ENCODE peak calls at places on chromosome 13, in five cellular contexts. F is SK-N-SH, D is GM23338, W is lung, X is brain microvascular endothelial cell. B is an unnamed sample.

GRCh38 chr13:110301606-110302131 is 5.3 kb downstream of the COL4A1 start:
- DNase-seq in F (no peak), D (peak; percentile 24), W (no peak), X (peak; percentile 80), B (peak; percentile 68)

GRCh38 chr13:38897521-38897920 is 93.1 kb downstream of the STOML3 start:
- DNase-seq in F (no peak), D (no peak), W (no peak), X (no peak), B (no peak)

GRCh38 chr13:111298214-111298975 is 22.0 kb upstream of the TEX29 start:
- DNase-seq in F (no peak), D (no peak), W (no peak), X (no peak), B (no peak)

GRCh38 chr13:78298657-78299056 is 304.7 kb downstream of the POU4F1 start:
- DNase-seq in F (no peak), D (no peak), W (no peak), X (no peak), B (peak; percentile 17)

GRCh38 chr13:32829269-32829668 is 187.0 kb upstream of the KL start:
- DNase-seq in F (no peak), D (no peak), W (no peak), X (peak; percentile 11), B (peak; percentile 78)

GRCh38 chr13:86002921-86003488 is 203.8 kb upstream of the SLITRK6 start:
- DNase-seq in F (no peak), D (no peak), W (no peak), X (no peak), B (no peak)

GRCh38 chr13:46648166-46648607 is 95.2 kb downstream of the LRCH1 start:
- DNase-seq in F (no peak), D (peak; percentile 65), W (no peak), X (no peak), B (no peak)

GRCh38 chr13:34258646-34259386 is 440.9 kb downstream of the RFC3 start:
- DNase-seq in F (peak; percentile 65), D (no peak), W (no peak), X (peak; percentile 28), B (no peak)

GRCh38 chr13:35789335-35790166 is 313.1 kb upstream of the MAB21L1 start:
- DNase-seq in F (no peak), D (peak; percentile 53), W (no peak), X (peak; percentile 11), B (no peak)

GRCh38 chr13:109704771-109705628 is 81.4 kb downstream of the IRS2 start:
- DNase-seq in F (no peak), D (no peak), W (peak; percentile 67), X (no peak), B (no peak)

GRCh38 chr13:95267662-95268369 is 33.4 kb downstream of the ABCC4 start:
- DNase-seq in F (no peak), D (no peak), W (no peak), X (peak; percentile 93), B (peak; percentile 61)

GRCh38 chr13:75803175-75803611 is 167.1 kb downstream of the LMO7 start:
- DNase-seq in F (no peak), D (peak; percentile 85), W (no peak), X (no peak), B (no peak)

GRCh38 chr13:38582133-38582532 is 104.7 kb upstream of the FREM2 start:
- DNase-seq in F (peak; percentile 20), D (peak; percentile 72), W (no peak), X (peak; percentile 26), B (peak; percentile 37)

GRCh38 chr13:65540064-65540635 is 1690.0 kb downstream of the PCDH9 start:
- DNase-seq in F (no peak), D (no peak), W (no peak), X (no peak), B (no peak)

GRCh38 chr13:20127563-20128458 is 33.0 kb downstream of the GJA3 start:
- DNase-seq in F (peak; percentile 87), D (peak; percentile 68), W (peak; percentile 74), X (no peak), B (peak; percentile 41)

GRCh38 chr13:71874490-71874889 is 7.5 kb upstream of the DACH1 start:
- DNase-seq in F (no peak), D (no peak), W (no peak), X (no peak), B (no peak)

GRCh38 chr13:89153941-89154340 is 1482.8 kb downstream of the SLITRK5 start:
- DNase-seq in F (no peak), D (no peak), W (no peak), X (no peak), B (no peak)

GRCh38 chr13:22964245-22964966 is 216.4 kb upstream of the SGCG start:
- DNase-seq in F (no peak), D (no peak), W (no peak), X (no peak), B (no peak)

GRCh38 chr13:22961835-22962537 is 218.8 kb upstream of the SGCG start:
- DNase-seq in F (no peak), D (no peak), W (no peak), X (no peak), B (no peak)

GRCh38 chr13:22960827-22961226 is 220.0 kb upstream of the SGCG start:
- DNase-seq in F (no peak), D (no peak), W (no peak), X (no peak), B (no peak)
- TF ChIP-seq CTCF in F (no peak), D (no peak), W (no peak), X (no peak), B (no peak)

GRCh38 chr13:23701646-23702045 is 131.4 kb downstream of the TNFRSF19 start:
- DNase-seq in F (no peak), D (no peak), W (peak; percentile 45), X (peak; percentile 95), B (no peak)
- H3K27ac ChIP-seq in F (no peak overlapping the region), D (no peak overlapping the region), W (no peak overlapping the region), X (peak overlapping the region; percentile 64), B (no peak overlapping the region)

GRCh38 chr13:98142427-98143156 is at the start of gene FARP1:
- DNase-seq in F (peak; percentile 95), D (peak; percentile 89), W (peak; percentile 71), X (no peak), B (peak; percentile 44)

GRCh38 chr13:98141938-98142426 is 912 bp upstream of the FARP1 start:
- DNase-seq in F (peak; percentile 17), D (peak; percentile 66), W (peak; percentile 33), X (no peak), B (no peak)

GRCh38 chr13:98143157-98143553 is 261 bp downstream of the FARP1 start:
- DNase-seq in F (peak; percentile 90), D (no peak), W (no peak), X (no peak), B (no peak)

GRCh38 chr13:98143601-98144500 is 957 bp downstream of the FARP1 start:
- DNase-seq in F (peak; percentile 75), D (peak; percentile 53), W (no peak), X (no peak), B (peak; percentile 11)

GRCh38 chr13:98144501-98145350 is 1.8 kb downstream of the FARP1 start:
- DNase-seq in F (peak; percentile 34), D (peak; percentile 78), W (no peak), X (no peak), B (peak; percentile 8)
- TF ChIP-seq CTCF in F (peak; percentile 31), D (peak; percentile 19), W (no peak), X (peak; percentile 56), B (peak; percentile 33)

DNA sequence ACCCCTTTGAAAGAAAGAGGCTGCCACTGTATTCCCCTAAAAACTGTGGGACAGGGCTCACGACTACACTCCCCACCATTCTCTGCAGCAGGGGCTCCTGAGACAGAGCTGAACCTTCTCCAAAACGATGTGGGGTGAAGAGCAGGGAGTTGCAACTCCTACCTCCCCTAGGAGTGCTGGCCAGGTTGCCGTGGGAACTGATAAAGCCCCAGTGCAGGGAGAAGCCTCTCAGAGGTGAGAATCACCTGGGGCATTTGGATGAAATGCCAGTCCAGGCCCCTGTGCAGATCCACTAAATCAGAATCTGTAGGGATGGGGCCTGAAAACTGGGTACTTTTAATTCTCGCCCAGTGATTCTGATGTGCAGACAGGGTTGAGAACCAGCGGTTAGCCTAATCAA is 945 bp downstream of the DHRS12 start:
- DNase-seq in F (peak; percentile 41), D (peak; percentile 54), W (no peak), X (no peak), B (no peak)
- H3K27ac ChIP-seq in F (peak overlapping the region; percentile 98), D (no peak overlapping the region), W (peak overlapping the region; percentile 100), X (no peak overlapping the region), B (peak overlapping the region; percentile 96)